ENCODE peak calls at places on chromosomes 16 and 17, in six cellular contexts. O is RWPE1, R is uterus, T is breast epithelium, B is H9, P is activated B cell treated with CpG ODN at 0.5 μM for 24 hours. G is an unnamed sample.

GRCh38 chr16:11391576-11391975 is 46.3 kb downstream of the RMI2 start:
- DNase-seq in O (no peak), R (no peak), T (no peak), B (peak), P (no peak), G (no peak)

GRCh38 chr17:1535737-1536136 is 19.3 kb upstream of the INPP5K start:
- DNase-seq in O (no peak), R (no peak), T (no peak), B (no peak), P (no peak), G (no peak)

GRCh38 chr17:76139801-76140660 is 1.0 kb downstream of the FOXJ1 start:
- DNase-seq in O (no peak), R (no peak), T (no peak), B (peak), P (peak), G (no peak)

GRCh38 chr17:1347681-1348318 is 52.2 kb downstream of the YWHAE start:
- DNase-seq in O (no peak), R (peak), T (no peak), B (no peak), P (no peak), G (no peak)

GRCh38 chr16:4706871-4707270 is 13.5 kb downstream of the NUDT16L1 start:
- DNase-seq in O (no peak), R (no peak), T (no peak), B (no peak), P (no peak), G (no peak)

GRCh38 chr17:78125138-78125913 is 3.2 kb downstream of the TMC6 start:
- DNase-seq in O (no peak), R (no peak), T (no peak), B (no peak), P (no peak), G (no peak)

GRCh38 chr17:58688521-58688920 is 3.3 kb downstream of the TEX14 start:
- DNase-seq in O (no peak), R (no peak), T (no peak), B (no peak), P (no peak), G (no peak)

GRCh38 chr16:88769617-88770458 is 15.2 kb downstream of the PIEZO1 start:
- DNase-seq in O (no peak), R (no peak), T (no peak), B (peak), P (peak), G (no peak)

GRCh38 chr16:3938843-3939624 is 58.5 kb upstream of the CREBBP start:
- DNase-seq in O (peak), R (peak), T (peak), B (peak), P (peak), G (no peak)

GRCh38 chr17:75624714-75625345 is 8.4 kb upstream of the SMIM5 start:
- DNase-seq in O (no peak), R (no peak), T (no peak), B (no peak), P (no peak), G (no peak)

GRCh38 chr17:49699967-49700575 is 7.7 kb downstream of the SLC35B1 start:
- DNase-seq in O (no peak), R (no peak), T (no peak), B (no peak), P (no peak), G (no peak)

GRCh38 chr16:83456934-83457333 is 350.8 kb upstream of the HSBP1 start:
- DNase-seq in O (no peak), R (no peak), T (no peak), B (no peak), P (no peak), G (no peak)

GRCh38 chr17:37702605-37703004 is 42.3 kb downstream of the HNF1B start:
- DNase-seq in O (peak), R (no peak), T (no peak), B (no peak), P (no peak), G (no peak)

GRCh38 chr16:21277927-21278706 is at the start of gene CRYM:
- DNase-seq in O (peak), R (peak), T (no peak), B (peak), P (peak), G (no peak)

GRCh38 chr17:7436556-7437368 is 1.5 kb downstream of the TMEM102 start:
- DNase-seq in O (peak), R (peak), T (peak), B (peak), P (peak), G (no peak)

GRCh38 chr17:29151567-29151966 is 28.6 kb downstream of the MYO18A start:
- DNase-seq in O (peak), R (no peak), T (no peak), B (peak), P (no peak), G (no peak)

GRCh38 chr17:64024781-64025731 is 4.6 kb upstream of the ICAM2 start:
- DNase-seq in O (no peak), R (no peak), T (no peak), B (no peak), P (no peak), G (no peak)

GRCh38 chr16:4753227-4753626 is 13.7 kb downstream of the ZNF500 start:
- DNase-seq in O (no peak), R (no peak), T (no peak), B (no peak), P (no peak), G (no peak)

GRCh38 chr16:50444546-50444945 is 75.8 kb upstream of the BRD7 start:
- DNase-seq in O (no peak), R (no peak), T (no peak), B (no peak), P (no peak), G (no peak)

GRCh38 chr16:50207652-50208051 is 54.5 kb downstream of the TENT4B start:
- DNase-seq in O (no peak), R (no peak), T (no peak), B (no peak), P (no peak), G (no peak)

GRCh38 chr16:75248142-75248535 is 3.3 kb downstream of the BCAR1 start:
- DNase-seq in O (no peak), R (no peak), T (no peak), B (no peak), P (no peak), G (no peak)

GRCh38 chr16:65406076-65406475 is 284.2 kb upstream of the CDH11 start:
- DNase-seq in O (no peak), R (no peak), T (no peak), B (no peak), P (no peak), G (no peak)

GRCh38 chr17:79045001-79045729 is 21.2 kb downstream of the C1QTNF1 start:
- DNase-seq in O (no peak), R (no peak), T (no peak), B (no peak), P (no peak), G (no peak)

GRCh38 chr16:89902980-89903379 is 15.7 kb upstream of the MC1R start:
- DNase-seq in O (no peak), R (no peak), T (no peak), B (no peak), P (no peak), G (no peak)

GRCh38 chr16:63612462-63613227 is 1509.2 kb downstream of the CDH11 start:
- DNase-seq in O (no peak), R (no peak), T (no peak), B (no peak), P (no peak), G (no peak)

GRCh38 chr16:81219151-81219550 is 19.3 kb upstream of the BCO1 start:
- DNase-seq in O (no peak), R (no peak), T (no peak), B (no peak), P (no peak), G (no peak)

GRCh38 chr16:81220369-81220768 is 18.1 kb upstream of the BCO1 start:
- DNase-seq in O (no peak), R (no peak), T (no peak), B (no peak), P (no peak), G (no peak)

GRCh38 chr16:81216706-81217105 is 21.8 kb upstream of the BCO1 start:
- DNase-seq in O (no peak), R (no peak), T (no peak), B (no peak), P (no peak), G (no peak)

GRCh38 chr16:81224836-81225235 is 13.7 kb upstream of the BCO1 start:
- DNase-seq in O (no peak), R (no peak), T (no peak), B (no peak), P (no peak), G (no peak)

DNA sequence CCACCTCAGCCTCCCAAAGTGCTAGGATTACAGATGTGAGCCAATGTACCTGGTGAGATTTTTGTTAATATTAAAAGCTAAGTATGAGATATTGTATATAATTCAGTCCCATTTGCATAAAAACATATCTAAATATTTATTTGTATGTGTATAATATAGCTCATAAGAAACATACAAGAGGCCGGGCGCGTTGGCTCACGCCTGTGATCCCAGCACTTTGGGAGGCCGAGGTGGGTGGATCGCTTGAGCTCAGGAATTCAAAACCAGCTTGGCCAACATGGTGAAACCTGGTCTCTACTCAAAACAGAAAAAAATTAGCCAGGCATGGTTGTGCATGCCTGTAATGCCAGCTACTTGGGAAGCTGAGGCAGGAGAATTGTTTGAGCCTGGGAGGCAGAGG is 16.8 kb upstream of the BCO1 start:
- DNase-seq in O (no peak), R (no peak), T (no peak), B (no peak), P (no peak), G (no peak)
- TF ChIP-seq CTCF in O (no peak), R (no peak), T (no peak), B (no peak), P (no peak), G (no peak)

GRCh38 chr17:46876353-46876887 is 25.0 kb downstream of the WNT9B start:
- DNase-seq in O (peak), R (no peak), T (no peak), B (peak), P (no peak), G (no peak)
- TF ChIP-seq CTCF in O (no peak), R (no peak), T (no peak), B (peak), P (no peak), G (peak)

GRCh38 chr16:67655363-67655762 is 4.7 kb downstream of the ACD start:
- DNase-seq in O (no peak), R (no peak), T (no peak), B (no peak), P (no peak), G (no peak)

GRCh38 chr16:67654069-67654911 is 5.8 kb downstream of the ACD start:
- DNase-seq in O (no peak), R (no peak), T (no peak), B (no peak), P (no peak), G (no peak)

GRCh38 chr16:67651847-67652246 is 6.9 kb downstream of the CARMIL2 start:
- DNase-seq in O (no peak), R (no peak), T (no peak), B (no peak), P (no peak), G (no peak)

GRCh38 chr16:67652578-67653130 is 7.4 kb downstream of the ACD start:
- DNase-seq in O (peak), R (no peak), T (no peak), B (peak), P (no peak), G (no peak)

DNA sequence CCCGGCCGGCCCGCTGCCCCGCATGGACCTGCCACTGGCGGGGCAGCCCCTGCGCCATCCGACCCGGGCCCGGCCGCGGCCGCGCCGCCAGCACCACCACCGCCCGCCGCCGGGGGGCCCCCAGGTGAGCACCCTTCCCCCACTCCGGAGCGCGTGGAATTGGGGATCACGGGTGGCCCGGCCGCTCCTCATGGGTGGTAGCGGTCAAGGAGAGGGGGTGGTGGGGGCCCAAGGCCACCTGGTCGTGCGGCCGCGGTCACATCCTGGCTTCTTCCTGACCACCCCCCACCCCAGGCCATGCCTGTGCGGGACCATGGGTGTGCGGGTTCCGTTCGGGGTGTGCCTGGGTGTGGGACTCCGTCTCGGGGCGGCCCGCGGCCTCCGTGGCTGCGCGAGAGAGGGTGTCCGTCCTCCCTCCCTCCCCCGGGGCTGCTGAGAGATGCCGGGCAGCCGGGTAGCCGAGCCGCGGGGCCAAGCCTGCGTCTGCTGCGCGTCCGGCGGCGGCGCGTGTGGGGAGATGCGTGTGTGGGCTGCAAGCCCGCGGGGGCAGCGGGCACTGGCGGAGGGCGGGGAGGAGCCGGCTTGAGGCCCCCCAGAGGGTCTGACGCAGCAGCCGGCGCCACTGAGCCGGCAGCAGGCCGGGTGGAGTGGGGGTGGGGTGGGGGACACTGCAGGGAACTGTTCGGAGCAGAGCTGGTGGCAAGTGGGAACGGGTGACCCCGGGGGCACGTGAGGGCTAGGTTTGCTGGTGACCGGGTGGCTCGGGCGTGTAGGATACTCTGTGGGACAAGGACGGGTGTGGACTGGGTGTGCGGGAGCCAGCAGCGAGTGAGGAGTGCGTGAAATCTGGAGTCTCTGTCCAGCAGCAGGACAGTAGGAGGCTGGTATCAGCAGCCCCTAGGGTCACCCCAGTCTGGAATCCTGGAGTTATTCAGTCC is 6.7 kb downstream of the ACD start:
- DNase-seq in O (no peak), R (no peak), T (no peak), B (no peak), P (no peak), G (no peak)
- TF ChIP-seq CTCF in O (peak), R (no peak), T (no peak), B (peak), P (no peak), G (peak)

GRCh38 chr16:15644306-15644961 is 1.5 kb upstream of the MARF1 start:
- DNase-seq in O (peak), R (no peak), T (no peak), B (no peak), P (no peak), G (no peak)
- TF ChIP-seq CTCF in O (no peak), R (no peak), T (no peak), B (no peak), P (no peak), G (no peak)

GRCh38 chr17:69060835-69061234 is at the start of gene ABCA9:
- DNase-seq in O (no peak), R (peak), T (no peak), B (no peak), P (no peak), G (no peak)

GRCh38 chr17:69059458-69060205 is 1.1 kb downstream of the ABCA9 start:
- DNase-seq in O (no peak), R (no peak), T (no peak), B (no peak), P (no peak), G (no peak)

GRCh38 chr17:69057280-69057679 is 3.4 kb downstream of the ABCA9 start:
- DNase-seq in O (no peak), R (no peak), T (no peak), B (no peak), P (no peak), G (no peak)

GRCh38 chr17:69056179-69056823 is 4.4 kb downstream of the ABCA9 start:
- DNase-seq in O (no peak), R (no peak), T (no peak), B (no peak), P (no peak), G (no peak)

GRCh38 chr17:69058165-69058564 is 2.6 kb downstream of the ABCA9 start:
- DNase-seq in O (no peak), R (no peak), T (no peak), B (peak), P (no peak), G (no peak)
- TF ChIP-seq CTCF in O (no peak), R (no peak), T (no peak), B (peak), P (no peak), G (no peak)

DNA sequence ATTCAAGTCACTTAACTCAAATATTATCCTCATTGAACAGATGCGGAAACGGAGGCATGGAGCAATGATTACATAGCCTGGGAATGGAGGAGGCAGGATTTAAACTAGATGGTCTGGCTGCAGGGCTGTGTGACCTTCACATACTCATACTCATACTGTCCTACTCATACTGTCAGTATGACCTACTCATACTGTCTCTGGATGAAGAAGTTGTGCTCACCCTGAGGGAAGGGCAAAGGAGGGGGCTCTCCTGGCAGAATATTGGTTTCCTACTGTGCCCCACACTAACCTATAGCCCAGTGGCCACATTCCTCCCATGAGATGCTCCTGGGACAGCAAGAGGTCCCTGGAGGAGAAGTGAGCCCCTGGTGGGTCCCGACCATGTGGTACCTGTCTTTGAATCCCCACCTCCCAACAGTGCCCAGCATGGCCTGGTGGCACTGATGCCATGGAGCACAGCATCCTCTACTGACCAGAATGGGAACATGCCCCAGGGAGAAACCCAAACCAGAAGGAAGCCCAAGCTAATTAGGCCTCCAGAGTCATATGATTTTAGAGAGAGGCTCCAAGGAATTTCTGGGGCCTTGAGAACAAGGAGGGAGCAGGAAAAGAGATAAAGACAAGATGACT is 197.3 kb upstream of the SDK2 start:
- DNase-seq in O (peak), R (no peak), T (no peak), B (peak), P (no peak), G (no peak)
- TF ChIP-seq CTCF in O (peak), R (no peak), T (no peak), B (peak), P (no peak), G (no peak)

G was measured in esophagus squamous epithelium.